ENCODE peak calls at places on chromosomes 3 and 15, in four cellular contexts. One of them, this sample, is unnamed.

GRCh38 chr3:53190659-53191058 is 29.6 kb downstream of the PRKCD start:
- DNase-seq in GM12891: no peak
- DNase-seq in GM12878: no peak
- DNase-seq in K562: no peak
- DNase-seq in this sample: peak; percentile 36

GRCh38 chr3:140736863-140737460 is 59.1 kb downstream of the TRIM42 start:
- DNase-seq in K562: peak; percentile 49
- DNase-seq in GM12891: no peak
- DNase-seq in GM12878: no peak
- DNase-seq in this sample: no peak

GRCh38 chr3:46996689-46997452 is 17.4 kb downstream of the NBEAL2 start:
- DNase-seq in GM12878: no peak
- DNase-seq in K562: no peak
- DNase-seq in GM12891: no peak
- DNase-seq in this sample: no peak

GRCh38 chr3:126186749-126187148 is 6.4 kb upstream of the ALDH1L1 start:
- DNase-seq in K562: no peak
- DNase-seq in GM12878: no peak
- DNase-seq in GM12891: no peak
- DNase-seq in this sample: no peak

GRCh38 chr15:40110866-40111550 is 2.3 kb upstream of the BMF start:
- DNase-seq in GM12878: no peak
- DNase-seq in K562: no peak
- DNase-seq in GM12891: no peak
- DNase-seq in this sample: no peak

GRCh38 chr15:71566226-71566625 is 244.1 kb upstream of the NR2E3 start:
- DNase-seq in GM12878: no peak
- DNase-seq in K562: no peak
- DNase-seq in GM12891: no peak
- DNase-seq in this sample: no peak

GRCh38 chr3:62188547-62189375 is 184.6 kb downstream of the FEZF2 start:
- DNase-seq in K562: peak; percentile 61
- DNase-seq in GM12878: no peak
- DNase-seq in GM12891: peak; percentile 59
- DNase-seq in this sample: peak; percentile 53

GRCh38 chr15:57509121-57509520 is 82.6 kb upstream of the MYZAP start:
- DNase-seq in K562: no peak
- DNase-seq in GM12891: no peak
- DNase-seq in GM12878: no peak
- DNase-seq in this sample: no peak

GRCh38 chr3:134317106-134317947 is 56.9 kb downstream of the AMOTL2 start:
- DNase-seq in GM12878: no peak
- DNase-seq in GM12891: no peak
- DNase-seq in K562: no peak
- DNase-seq in this sample: no peak

GRCh38 chr3:127803619-127804018 is 18.7 kb downstream of the MGLL start:
- DNase-seq in K562: no peak
- DNase-seq in GM12891: no peak
- DNase-seq in GM12878: no peak
- DNase-seq in this sample: no peak

GRCh38 chr3:113659121-113659531 is 37.3 kb downstream of the USF3 start:
- DNase-seq in GM12878: no peak
- DNase-seq in GM12891: no peak
- DNase-seq in K562: no peak
- DNase-seq in this sample: no peak

GRCh38 chr3:113659996-113660395 is 36.4 kb downstream of the USF3 start:
- DNase-seq in GM12878: no peak
- DNase-seq in K562: no peak
- DNase-seq in GM12891: no peak
- DNase-seq in this sample: no peak

GRCh38 chr3:113660458-113660857 is 36.0 kb downstream of the USF3 start:
- DNase-seq in GM12878: no peak
- DNase-seq in K562: no peak
- DNase-seq in GM12891: no peak
- DNase-seq in this sample: no peak

GRCh38 chr3:113662824-113663223 is 33.6 kb downstream of the USF3 start:
- DNase-seq in GM12891: no peak
- DNase-seq in GM12878: no peak
- DNase-seq in K562: no peak
- DNase-seq in this sample: no peak

GRCh38 chr3:113660901-113661300 is 35.5 kb downstream of the USF3 start:
- DNase-seq in GM12878: no peak
- DNase-seq in GM12891: no peak
- DNase-seq in K562: no peak
- DNase-seq in this sample: no peak
- TF ChIP-seq SPI1 in GM12878: no peak
- TF ChIP-seq SPI1 in GM12891: no peak
- TF ChIP-seq SPI1 in K562: no peak
- TF ChIP-seq SPI1 in this sample: no peak

GRCh38 chr3:123521179-123521969 is 63.5 kb downstream of the HACD2 start:
- DNase-seq in GM12878: no peak
- DNase-seq in K562: no peak
- DNase-seq in GM12891: no peak
- DNase-seq in this sample: no peak
- TF ChIP-seq SPI1 in GM12878: no peak
- TF ChIP-seq SPI1 in K562: no peak
- TF ChIP-seq SPI1 in GM12891: no peak
- TF ChIP-seq SPI1 in this sample: no peak

GRCh38 chr3:159855599-159856495 is 132.8 kb upstream of the IL12A start:
- DNase-seq in GM12891: no peak
- DNase-seq in GM12878: no peak
- DNase-seq in K562: no peak
- DNase-seq in this sample: no peak
- TF ChIP-seq SPI1 in GM12891: no peak
- TF ChIP-seq SPI1 in GM12878: no peak
- TF ChIP-seq SPI1 in K562: no peak
- TF ChIP-seq SPI1 in this sample: no peak

GRCh38 chr15:60397772-60398445 is at the start of gene ANXA2:
- DNase-seq in GM12878: no peak
- DNase-seq in GM12891: peak; percentile 82
- DNase-seq in K562: peak; percentile 97
- DNase-seq in this sample: peak; percentile 4
- TF ChIP-seq SPI1 in GM12878: no peak
- TF ChIP-seq SPI1 in GM12891: no peak
- TF ChIP-seq SPI1 in K562: no peak
- TF ChIP-seq SPI1 in this sample: no peak

GRCh38 chr3:87997966-87998365 is 60.8 kb downstream of the CGGBP1 start:
- DNase-seq in GM12891: no peak
- DNase-seq in K562: no peak
- DNase-seq in GM12878: no peak
- DNase-seq in this sample: no peak

GRCh38 chr3:88002448-88002847 is 56.4 kb downstream of the CGGBP1 start:
- DNase-seq in GM12878: no peak
- DNase-seq in GM12891: no peak
- DNase-seq in K562: no peak
- DNase-seq in this sample: no peak

GRCh38 chr3:88003115-88003755 is 55.6 kb downstream of the CGGBP1 start:
- DNase-seq in K562: peak; percentile 26
- DNase-seq in GM12891: no peak
- DNase-seq in GM12878: no peak
- DNase-seq in this sample: peak; percentile 36

GRCh38 chr3:87997298-87997697 is 61.5 kb downstream of the CGGBP1 start:
- DNase-seq in GM12878: peak; percentile 26
- DNase-seq in K562: no peak
- DNase-seq in GM12891: no peak
- DNase-seq in this sample: peak; percentile 63

GRCh38 chr3:88000853-88001252 is 58.0 kb downstream of the CGGBP1 start:
- DNase-seq in GM12891: no peak
- DNase-seq in K562: no peak
- DNase-seq in GM12878: no peak
- DNase-seq in this sample: peak; percentile 5
- TF ChIP-seq SPI1 in GM12891: no peak
- TF ChIP-seq SPI1 in K562: no peak
- TF ChIP-seq SPI1 in GM12878: no peak
- TF ChIP-seq SPI1 in this sample: no peak

GRCh38 chr15:55334371-55334770 is 15.3 kb downstream of the PIGB start:
- DNase-seq in K562: no peak
- DNase-seq in GM12878: no peak
- DNase-seq in GM12891: no peak
- DNase-seq in this sample: no peak
- TF ChIP-seq SPI1 in K562: no peak
- TF ChIP-seq SPI1 in GM12878: no peak
- TF ChIP-seq SPI1 in GM12891: no peak
- TF ChIP-seq SPI1 in this sample: no peak

DNA sequence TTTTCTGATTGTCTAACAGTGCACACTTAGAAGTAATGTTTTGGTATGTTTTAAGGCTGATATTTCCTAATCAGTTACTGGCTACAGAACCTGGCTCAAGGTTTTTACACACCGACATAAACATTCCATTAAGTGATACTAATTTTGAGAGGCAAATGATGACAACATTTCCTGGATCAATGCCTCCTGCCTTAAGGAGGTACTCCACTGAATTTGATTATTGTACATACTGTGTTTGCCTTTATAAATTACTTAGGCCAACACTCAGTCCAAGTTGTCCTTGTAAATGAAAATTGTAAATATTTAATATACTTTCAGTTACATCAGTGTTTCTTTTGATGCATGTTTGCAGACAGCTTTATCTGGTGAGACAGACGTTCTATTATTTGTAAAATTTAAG is 24.2 kb upstream of the LXN start:
- DNase-seq in K562: no peak
- DNase-seq in GM12891: no peak
- DNase-seq in GM12878: no peak
- DNase-seq in this sample: no peak
- TF ChIP-seq SPI1 in K562: no peak
- TF ChIP-seq SPI1 in GM12891: no peak
- TF ChIP-seq SPI1 in GM12878: no peak
- TF ChIP-seq SPI1 in this sample: no peak

GRCh38 chr3:64900916-64901903 is 213.4 kb upstream of the ADAMTS9 start:
- DNase-seq in K562: no peak
- DNase-seq in GM12891: no peak
- DNase-seq in GM12878: no peak
- DNase-seq in this sample: no peak

GRCh38 chr3:64900220-64900619 is 212.4 kb upstream of the ADAMTS9 start:
- DNase-seq in K562: no peak
- DNase-seq in GM12891: no peak
- DNase-seq in GM12878: no peak
- DNase-seq in this sample: no peak

GRCh38 chr3:64902117-64902516 is 214.3 kb upstream of the ADAMTS9 start:
- DNase-seq in GM12878: no peak
- DNase-seq in GM12891: no peak
- DNase-seq in K562: no peak
- DNase-seq in this sample: no peak

GRCh38 chr3:64906011-64906410 is 218.2 kb upstream of the ADAMTS9 start:
- DNase-seq in GM12891: no peak
- DNase-seq in GM12878: no peak
- DNase-seq in K562: no peak
- DNase-seq in this sample: no peak

DNA sequence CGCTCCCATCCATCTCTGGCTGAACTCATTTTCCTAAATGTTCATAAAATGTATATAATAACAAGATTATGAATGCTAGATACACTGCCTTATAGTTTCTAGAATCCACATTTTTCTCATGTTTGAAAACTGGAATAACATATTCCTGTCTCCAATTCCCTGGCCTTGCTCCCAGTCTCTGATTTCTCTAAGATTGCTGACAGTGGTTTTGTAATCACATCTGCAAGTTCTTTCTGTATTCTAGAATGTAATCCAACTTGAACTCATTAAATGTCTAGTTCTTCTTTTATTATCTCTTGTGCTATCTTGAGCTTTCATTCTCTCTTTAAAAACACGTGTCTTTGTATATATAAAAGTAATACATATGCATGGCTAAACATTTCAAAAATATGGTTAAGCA is 215.2 kb upstream of the ADAMTS9 start:
- DNase-seq in GM12891: no peak
- DNase-seq in K562: no peak
- DNase-seq in GM12878: no peak
- DNase-seq in this sample: no peak
- TF ChIP-seq SPI1 in GM12891: no peak
- TF ChIP-seq SPI1 in K562: no peak
- TF ChIP-seq SPI1 in GM12878: no peak
- TF ChIP-seq SPI1 in this sample: no peak

GRCh38 chr3:16203671-16204629 is 29.5 kb downstream of the GALNT15 start:
- DNase-seq in GM12878: no peak
- DNase-seq in GM12891: no peak
- DNase-seq in K562: no peak
- DNase-seq in this sample: no peak
- TF ChIP-seq SPI1 in GM12878: no peak
- TF ChIP-seq SPI1 in GM12891: no peak
- TF ChIP-seq SPI1 in K562: no peak
- TF ChIP-seq SPI1 in this sample: no peak